ENCODE peak calls at places on chromosomes 5 and 9, in four cellular contexts. F is NCI-H446 treated with DMSO at 0.1 percent for 48 hours; D is activated CD4-positive, alpha-beta T cell treated with anti-CD3 and anti-CD28 coated beads, Interleukin-2, amount 50 U/mL, for 24 hours; A is HFFc6. B is an unnamed sample.

GRCh38 chr5:10538103-10538788 is 25.6 kb upstream of the ANKRD33B start:
- DNase-seq in F (no peak), D (no peak), A (no peak), B (no peak)

GRCh38 chr5:172637740-172638139 is 3.3 kb upstream of the NEURL1B start:
- DNase-seq in F (no peak), D (no peak), A (no peak), B (no peak)

GRCh38 chr5:76475358-76475757 is 72.3 kb downstream of the IQGAP2 start:
- DNase-seq in F (no peak), D (no peak), A (no peak), B (no peak)

GRCh38 chr9:92342825-92343488 is 17.2 kb downstream of the CENPP start:
- DNase-seq in F (no peak), D (no peak), A (no peak), B (no peak)

GRCh38 chr5:172439785-172440480 is 14.4 kb downstream of the SH3PXD2B start:
- DNase-seq in F (no peak), D (no peak), A (no peak), B (peak)

GRCh38 chr5:65482280-65482726 is 583 bp upstream of the ADAMTS6 start:
- DNase-seq in F (no peak), D (no peak), A (peak), B (peak)

GRCh38 chr5:107047048-107047447 is 623.7 kb downstream of the EFNA5 start:
- DNase-seq in F (no peak), D (no peak), A (no peak), B (no peak)

GRCh38 chr5:55521903-55522302 is 12.9 kb downstream of the PLPP1 start:
- DNase-seq in F (no peak), D (no peak), A (no peak), B (no peak)

GRCh38 chr9:98164912-98165311 is 27.5 kb downstream of the CORO2A start:
- DNase-seq in F (no peak), D (no peak), A (no peak), B (peak)

GRCh38 chr5:93145767-93146166 is 435.3 kb downstream of the NR2F1-AS1 start:
- DNase-seq in F (no peak), D (no peak), A (no peak), B (no peak)

GRCh38 chr5:78056901-78057514 is 237.5 kb downstream of the AP3B1 start:
- DNase-seq in F (no peak), D (no peak), A (no peak), B (no peak)

GRCh38 chr5:132455614-132456115 is 34.9 kb downstream of the IRF1 start:
- DNase-seq in F (no peak), D (no peak), A (no peak), B (no peak)

GRCh38 chr9:23011669-23012068 is 565.0 kb downstream of the DMRTA1 start:
- DNase-seq in F (no peak), D (no peak), A (peak), B (peak)

GRCh38 chr9:89375181-89375760 is 57.0 kb downstream of the SECISBP2 start:
- DNase-seq in F (no peak), D (no peak), A (no peak), B (no peak)

GRCh38 chr9:91214086-91214485 is 147.6 kb downstream of the AUH start:
- DNase-seq in F (no peak), D (no peak), A (peak), B (no peak)

GRCh38 chr5:72194846-72195245 is 87.6 kb downstream of the MAP1B start:
- DNase-seq in F (no peak), D (no peak), A (no peak), B (no peak)

GRCh38 chr9:95001720-95002119 is 275.2 kb downstream of the AOPEP start:
- DNase-seq in F (no peak), D (no peak), A (no peak), B (no peak)

GRCh38 chr9:83934569-83935275 is 13.5 kb upstream of the KIF27 start:
- DNase-seq in F (no peak), D (no peak), A (peak), B (peak)

GRCh38 chr5:177403194-177403825 is 2.8 kb upstream of the PFN3 start:
- DNase-seq in F (no peak), D (peak), A (no peak), B (peak)

GRCh38 chr5:133902521-133903118 is 65.8 kb downstream of the C5orf15 start:
- DNase-seq in F (no peak), D (no peak), A (no peak), B (no peak)

GRCh38 chr9:69590241-69590640 is 81.9 kb downstream of the APBA1 start:
- DNase-seq in F (peak), D (no peak), A (no peak), B (no peak)

GRCh38 chr5:98458004-98458403 is 315.5 kb upstream of the RGMB start:
- DNase-seq in F (no peak), D (no peak), A (peak), B (no peak)

GRCh38 chr5:565782-566445 is 41.7 kb upstream of the SLC9A3 start:
- DNase-seq in F (no peak), D (no peak), A (no peak), B (no peak)

GRCh38 chr9:104872959-104873850 is 54.8 kb downstream of the ABCA1 start:
- DNase-seq in F (no peak), D (no peak), A (peak), B (peak)

GRCh38 chr9:133563286-133564213 is 29.0 kb downstream of the ADAMTSL2 start:
- DNase-seq in F (no peak), D (no peak), A (no peak), B (no peak)

GRCh38 chr5:10631597-10631996 is 67.7 kb downstream of the ANKRD33B start:
- DNase-seq in F (no peak), D (no peak), A (no peak), B (no peak)